ENCODE peak calls at places on chromosomes 1 and 21, in seven cellular contexts. J is BE2C, I is fibroblast of pulmonary artery, G is heart right ventricle, N is foreskin fibroblast, M is lower leg skin, E is spleen. B is an unnamed sample.

GRCh38 chr1:12316331-12316730 is 86.5 kb downstream of the VPS13D start:
- DNase-seq in G (no peak), I (no peak), J (no peak), M (no peak), E (no peak), N (no peak), B (no peak)

GRCh38 chr1:183841950-183842816 is 37.3 kb downstream of the RGL1 start:
- DNase-seq in N (peak; percentile 97), E (no peak), I (peak; percentile 97), G (no peak), M (no peak), J (peak; percentile 42), B (peak; percentile 98)

GRCh38 chr1:232844791-232845190 is 39.6 kb downstream of the MAP10 start:
- DNase-seq in J (no peak), I (peak; percentile 26), M (no peak), N (peak; percentile 11), E (no peak), G (no peak), B (no peak)

GRCh38 chr1:234875953-234876814 is 252.5 kb downstream of the TOMM20 start:
- DNase-seq in G (no peak), J (no peak), M (no peak), N (peak; percentile 68), E (no peak), I (peak; percentile 74), B (no peak)

GRCh38 chr1:163709636-163710035 is 387.9 kb downstream of the NUF2 start:
- DNase-seq in J (no peak), G (no peak), I (no peak), M (no peak), N (peak; percentile 37), E (no peak), B (no peak)

GRCh38 chr1:9294910-9295636 is 2.4 kb downstream of the SPSB1 start:
- DNase-seq in J (no peak), E (no peak), G (no peak), I (peak; percentile 73), M (no peak), N (peak; percentile 74), B (no peak)

GRCh38 chr1:109298666-109299086 is 8.1 kb downstream of the MYBPHL start:
- DNase-seq in I (peak; percentile 52), M (no peak), G (peak; percentile 44), E (no peak), N (peak; percentile 58), J (peak; percentile 65), B (no peak)

GRCh38 chr1:9651565-9652378 is at the start of gene PIK3CD:
- DNase-seq in E (peak; percentile 93), I (peak; percentile 36), J (no peak), M (no peak), G (peak; percentile 32), N (peak; percentile 52), B (no peak)

GRCh38 chr1:28601696-28602095 is 9.6 kb downstream of the RAB42 start:
- DNase-seq in J (no peak), G (no peak), M (no peak), E (no peak), I (peak; percentile 83), N (peak; percentile 95), B (peak; percentile 60)

GRCh38 chr1:3283849-3284248 is 170.6 kb upstream of the ARHGEF16 start:
- DNase-seq in N (peak; percentile 29), G (peak; percentile 62), J (peak; percentile 39), M (no peak), I (peak; percentile 1), E (no peak), B (no peak)

GRCh38 chr21:42149656-42150457 is 69.1 kb upstream of the ABCG1 start:
- DNase-seq in J (no peak), N (no peak), E (no peak), I (no peak), M (peak; percentile 74), G (no peak), B (no peak)

GRCh38 chr1:172117800-172118199 is 276.5 kb downstream of the DNM3 start:
- DNase-seq in I (no peak), E (no peak), G (no peak), J (no peak), N (no peak), M (no peak), B (no peak)

GRCh38 chr1:160738266-160738665 is 781 bp upstream of the SLAMF7 start:
- DNase-seq in G (no peak), E (no peak), I (no peak), J (no peak), N (no peak), M (no peak), B (no peak)

GRCh38 chr1:104718752-104719151 is 969.1 kb downstream of the AMY1C start:
- DNase-seq in I (no peak), M (no peak), E (no peak), N (no peak), J (no peak), G (no peak), B (no peak)

GRCh38 chr1:74714429-74715362 is 18.2 kb downstream of the CRYZ start:
- DNase-seq in G (no peak), E (no peak), N (no peak), I (no peak), J (no peak), M (no peak), B (no peak)

GRCh38 chr1:246215505-246215893 is 291.6 kb downstream of the SMYD3 start:
- DNase-seq in G (no peak), N (no peak), J (no peak), E (no peak), M (no peak), I (no peak), B (no peak)

GRCh38 chr1:151047925-151048644 is 534 bp downstream of the C1orf56 start:
- DNase-seq in N (peak; percentile 83), J (peak; percentile 79), E (peak; percentile 93), M (peak; percentile 92), I (peak; percentile 72), G (peak; percentile 73), B (peak; percentile 41)

GRCh38 chr1:176102243-176102642 is 104.8 kb downstream of the COP1 start:
- DNase-seq in J (no peak), I (peak; percentile 67), N (peak; percentile 6), G (no peak), M (no peak), E (no peak), B (no peak)

GRCh38 chr21:34021726-34022125 is 51.7 kb upstream of the MRPS6 start:
- DNase-seq in J (no peak), I (no peak), M (no peak), N (no peak), G (no peak), E (no peak), B (no peak)

GRCh38 chr1:23368562-23369334 is 888 bp downstream of the ZNF436 start:
- DNase-seq in G (peak; percentile 91), N (peak; percentile 97), M (peak; percentile 98), E (peak; percentile 97), J (peak; percentile 90), I (peak; percentile 90), B (no peak)

GRCh38 chr1:28578696-28579218 is 13.3 kb upstream of the RAB42 start:
- DNase-seq in I (no peak), J (no peak), E (no peak), N (no peak), M (no peak), G (no peak), B (no peak)

GRCh38 chr1:15304708-15305326 is 57.8 kb downstream of the FHAD1 start:
- DNase-seq in I (peak; percentile 50), G (peak; percentile 66), M (peak; percentile 91), N (peak; percentile 67), E (peak; percentile 86), J (peak; percentile 62), B (no peak)

DNA sequence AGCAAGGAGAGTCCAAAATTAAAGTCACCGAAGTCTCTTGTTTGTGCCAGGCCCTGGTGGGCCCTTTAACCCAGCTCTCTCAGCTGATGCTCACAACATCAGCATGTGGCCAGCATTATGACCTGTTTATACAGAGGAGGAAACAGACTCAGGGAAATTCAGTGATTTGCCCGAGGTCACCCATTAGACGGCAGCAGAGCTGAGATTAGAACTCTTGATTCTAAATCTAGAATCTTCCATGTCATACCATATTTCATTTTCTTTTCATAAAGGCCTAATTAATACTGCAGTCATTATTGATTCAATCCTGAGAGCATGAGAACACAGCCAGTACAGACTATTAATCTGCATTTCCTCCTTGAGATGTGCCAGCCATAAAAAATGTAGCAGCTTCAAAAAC is 63.7 kb downstream of the KCNN3 start:
- DNase-seq in J (no peak), I (no peak), E (no peak), M (no peak), N (no peak), G (no peak), B (no peak)
- H3K4me3 ChIP-seq in J (no peak overlapping the region), I (no peak overlapping the region), E (no peak overlapping the region), M (no peak overlapping the region), N (no peak overlapping the region), G (no peak overlapping the region), B (no peak overlapping the region)

GRCh38 chr1:205199090-205199930 is 12.2 kb downstream of the DSTYK start:
- DNase-seq in M (peak; percentile 40), I (no peak), E (no peak), G (no peak), N (peak; percentile 48), J (no peak), B (peak; percentile 61)
- TF ChIP-seq CTCF in M (no peak), I (no peak), E (no peak), G (no peak), N (no peak), J (no peak), B (no peak)

DNA sequence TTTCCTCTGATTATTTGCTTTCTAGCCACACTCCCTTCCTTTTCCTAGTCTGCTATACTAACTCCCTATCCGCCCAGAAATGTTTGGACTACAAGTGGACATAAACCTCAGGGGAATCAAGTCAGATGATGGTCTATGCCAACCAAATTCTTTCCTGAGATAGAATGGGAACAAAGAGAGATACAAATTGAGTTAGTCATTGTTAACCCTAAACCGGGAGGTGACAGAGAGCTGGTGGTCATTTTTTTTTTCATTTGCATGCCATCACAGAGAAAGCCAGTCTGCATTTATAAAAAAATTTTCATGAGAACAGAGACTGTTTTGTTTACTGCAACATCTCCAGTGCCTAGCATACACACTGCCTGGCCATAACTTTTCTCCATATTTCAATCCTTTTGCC is 35.0 kb downstream of the MYSM1 start:
- DNase-seq in G (no peak), E (no peak), J (no peak), M (no peak), I (peak; percentile 11), N (no peak), B (no peak)
- H3K4me3 ChIP-seq in G (no peak overlapping the region), E (no peak overlapping the region), J (no peak overlapping the region), M (no peak overlapping the region), I (no peak overlapping the region), N (no peak overlapping the region), B (no peak overlapping the region)

DNA sequence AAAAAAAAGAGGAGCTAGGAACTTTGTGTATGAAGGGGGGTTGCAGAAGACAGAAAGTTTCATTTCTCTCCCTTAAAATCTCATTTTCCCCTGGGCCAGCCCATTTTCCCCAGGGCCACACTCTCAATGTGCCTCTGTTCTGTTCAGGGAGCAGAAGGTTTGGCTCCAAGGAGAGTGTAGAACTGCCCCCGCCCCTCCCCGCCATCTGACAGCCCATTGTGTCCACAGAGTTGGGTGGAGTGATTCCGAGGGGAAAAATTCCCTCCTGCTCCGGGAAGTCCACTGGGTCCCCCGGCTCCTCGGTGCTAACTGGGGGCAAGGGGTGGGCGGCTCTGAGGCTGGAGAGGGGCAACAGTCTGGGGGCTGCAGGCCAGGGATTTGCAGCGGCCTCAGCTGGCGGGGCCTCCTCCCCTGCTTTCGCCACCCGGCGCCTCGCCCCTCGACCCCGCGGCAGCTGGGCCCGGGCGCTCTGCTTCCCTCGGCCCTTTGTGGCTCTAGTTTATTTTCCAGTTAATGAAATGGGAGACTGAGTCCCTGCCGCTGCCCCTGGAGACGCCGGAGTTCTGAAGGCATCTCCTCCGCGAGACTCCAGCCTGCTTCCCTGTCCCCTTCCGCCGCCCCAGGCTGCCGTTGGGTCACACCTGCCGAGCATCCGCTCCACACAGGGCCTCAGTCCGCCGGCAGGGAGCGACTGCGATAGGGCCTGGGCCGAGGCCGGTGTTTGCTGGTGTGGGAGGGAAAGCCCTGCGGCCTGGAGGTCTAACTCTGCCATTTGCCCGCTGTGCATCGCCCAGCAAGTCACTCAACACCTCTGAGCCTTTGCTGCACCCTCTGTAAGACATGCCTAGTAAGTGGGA is 14.7 kb upstream of the KIRREL1 start:
- DNase-seq in G (no peak), I (no peak), J (no peak), E (no peak), N (no peak), M (no peak), B (no peak)
- TF ChIP-seq CTCF in G (no peak), I (no peak), J (no peak), E (no peak), N (no peak), M (no peak), B (peak; percentile 15)

B was measured in HFF-Myc.